ENCODE peak calls at places on chromosomes 2 and 18, in ten cellular contexts. D, B, T, Y, Z, Q, W, H, X and F are unnamed samples.

GRCh38 chr18:43277164-43277600 is at the start of gene SYT4:
- DNase-seq in D (peak), B (peak), T (peak), Y (peak), Z (no peak), Q (no peak), W (peak), H (peak), X (peak), F (peak)

GRCh38 chr2:150100834-150101233 is 386.6 kb downstream of the RND3 start:
- DNase-seq in D (no peak), B (no peak), T (no peak), Y (no peak), Z (no peak), Q (no peak), W (no peak), H (no peak), X (no peak), F (no peak)

GRCh38 chr2:140667203-140667602 is 1463.6 kb downstream of the LRP1B start:
- DNase-seq in D (no peak), B (no peak), T (no peak), Y (no peak), Z (no peak), Q (no peak), W (no peak), H (no peak), X (no peak), F (no peak)

GRCh38 chr18:3207565-3207964 is 12.2 kb downstream of the MYOM1 start:
- DNase-seq in D (no peak), B (no peak), T (no peak), Y (peak), Z (no peak), Q (no peak), W (no peak), H (peak), X (no peak), F (no peak)

GRCh38 chr18:3579701-3580100 is 129.7 kb downstream of the TGIF1 start:
- DNase-seq in D (no peak), B (no peak), T (no peak), Y (peak), Z (no peak), Q (no peak), W (no peak), H (peak), X (no peak), F (no peak)

GRCh38 chr2:46299365-46300263 is 2.4 kb downstream of the EPAS1 start:
- DNase-seq in D (peak), B (peak), T (peak), Y (peak), Z (no peak), Q (peak), W (peak), H (peak), X (peak), F (peak)

GRCh38 chr18:34923911-34924310 is 117.3 kb upstream of the MAPRE2 start:
- DNase-seq in D (no peak), B (no peak), T (no peak), Y (no peak), Z (no peak), Q (no peak), W (no peak), H (no peak), X (no peak), F (no peak)

GRCh38 chr2:19673213-19673791 is 228.5 kb downstream of the TTC32 start:
- DNase-seq in D (no peak), B (no peak), T (no peak), Y (no peak), Z (no peak), Q (no peak), W (no peak), H (peak), X (peak), F (no peak)

GRCh38 chr2:43389581-43390466 is 163.4 kb upstream of the ZFP36L2 start:
- DNase-seq in D (no peak), B (no peak), T (no peak), Y (no peak), Z (no peak), Q (no peak), W (no peak), H (no peak), X (no peak), F (no peak)

GRCh38 chr2:101330253-101330921 is 21.9 kb upstream of the RNF149 start:
- DNase-seq in D (no peak), B (peak), T (no peak), Y (peak), Z (peak), Q (peak), W (peak), H (no peak), X (peak), F (peak)

GRCh38 chr2:227324671-227325055 is 388 bp upstream of the MFF start:
- DNase-seq in D (no peak), B (no peak), T (no peak), Y (no peak), Z (no peak), Q (no peak), W (peak), H (no peak), X (no peak), F (no peak)

GRCh38 chr2:106120432-106120831 is 73.7 kb downstream of the UXS1 start:
- DNase-seq in D (no peak), B (no peak), T (peak), Y (no peak), Z (no peak), Q (no peak), W (peak), H (no peak), X (no peak), F (no peak)

GRCh38 chr18:1455605-1456004 is 550.9 kb downstream of the ADCYAP1 start:
- DNase-seq in D (no peak), B (no peak), T (no peak), Y (no peak), Z (no peak), Q (no peak), W (no peak), H (no peak), X (no peak), F (no peak)

GRCh38 chr2:54899576-54900200 is 150.6 kb downstream of the RTN4 start:
- DNase-seq in D (no peak), B (no peak), T (peak), Y (peak), Z (no peak), Q (no peak), W (peak), H (peak), X (no peak), F (no peak)

GRCh38 chr2:199433204-199433832 is 24.4 kb downstream of the SATB2 start:
- DNase-seq in D (no peak), B (no peak), T (no peak), Y (no peak), Z (no peak), Q (no peak), W (no peak), H (no peak), X (no peak), F (no peak)

GRCh38 chr2:182784777-182785176 is 68.7 kb downstream of the DNAJC10 start:
- DNase-seq in D (no peak), B (no peak), T (no peak), Y (peak), Z (no peak), Q (no peak), W (no peak), H (peak), X (no peak), F (no peak)

GRCh38 chr2:33530614-33531344 is 54.3 kb downstream of the RASGRP3 start:
- DNase-seq in D (no peak), B (no peak), T (no peak), Y (no peak), Z (no peak), Q (no peak), W (no peak), H (no peak), X (no peak), F (no peak)

GRCh38 chr18:73991570-73991969 is 156.1 kb downstream of the FBXO15 start:
- DNase-seq in D (no peak), B (no peak), T (no peak), Y (no peak), Z (no peak), Q (no peak), W (no peak), H (no peak), X (no peak), F (no peak)

GRCh38 chr18:37412757-37413156 is 152.8 kb downstream of the CELF4 start:
- DNase-seq in D (no peak), B (no peak), T (no peak), Y (no peak), Z (no peak), Q (no peak), W (no peak), H (no peak), X (no peak), F (no peak)

GRCh38 chr2:8685697-8686358 is 4.0 kb downstream of the ID2 start:
- DNase-seq in D (peak), B (peak), T (peak), Y (peak), Z (peak), Q (peak), W (peak), H (no peak), X (peak), F (peak)

GRCh38 chr18:7617738-7618422 is 50.8 kb downstream of the PTPRM start:
- DNase-seq in D (no peak), B (peak), T (peak), Y (peak), Z (no peak), Q (no peak), W (peak), H (peak), X (no peak), F (no peak)

GRCh38 chr18:2535419-2535910 is 35.8 kb downstream of the METTL4 start:
- DNase-seq in D (no peak), B (no peak), T (no peak), Y (no peak), Z (no peak), Q (no peak), W (no peak), H (no peak), X (no peak), F (no peak)

GRCh38 chr2:125745514-125745913 is 910.4 kb upstream of the GYPC start:
- DNase-seq in D (peak), B (no peak), T (peak), Y (no peak), Z (no peak), Q (no peak), W (peak), H (peak), X (peak), F (peak)

GRCh38 chr18:54825626-54826344 is 2.5 kb upstream of the RAB27B start:
- DNase-seq in D (no peak), B (no peak), T (no peak), Y (no peak), Z (no peak), Q (no peak), W (no peak), H (no peak), X (no peak), F (no peak)

GRCh38 chr2:88253997-88254396 is 83.9 kb downstream of the THNSL2 start:
- DNase-seq in D (no peak), B (no peak), T (no peak), Y (no peak), Z (no peak), Q (no peak), W (no peak), H (no peak), X (no peak), F (no peak)

DNA sequence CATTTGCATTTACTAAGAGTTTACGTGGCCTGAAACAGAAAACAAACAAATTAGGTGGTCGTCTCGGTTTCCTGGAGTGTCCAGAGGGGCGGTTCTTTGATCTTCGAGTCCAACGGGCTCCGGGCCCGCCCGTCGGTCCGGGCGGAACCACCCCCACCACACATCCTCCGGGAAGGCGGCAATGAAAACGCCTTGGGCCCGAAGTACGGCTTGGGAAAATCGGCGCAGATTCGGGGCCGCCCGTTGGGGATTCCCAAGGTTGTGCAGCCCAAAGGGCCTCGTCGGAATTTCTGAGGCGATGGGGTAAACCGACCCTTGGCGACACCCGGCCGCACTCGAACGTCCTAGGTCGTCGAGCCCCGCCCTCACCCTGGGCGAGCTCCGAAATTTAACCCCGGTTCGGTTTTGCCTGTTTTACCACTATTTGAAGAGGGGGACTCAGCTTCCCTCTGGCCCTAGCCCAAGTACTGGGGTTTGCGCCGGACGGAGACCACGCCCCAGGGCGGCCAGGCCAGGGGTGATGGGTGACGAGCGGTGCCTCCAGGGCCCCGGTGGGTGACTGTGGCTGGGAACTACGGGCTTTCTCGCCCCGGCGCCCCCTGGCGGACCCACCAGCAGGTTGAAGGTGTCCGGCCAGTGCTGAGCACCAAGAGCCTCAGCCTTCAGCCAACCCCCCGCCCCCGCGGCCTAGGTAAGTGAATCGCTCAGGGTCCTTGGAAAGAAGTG is 1.9 kb upstream of the CFAP53 start:
- DNase-seq in D (peak), B (peak), T (peak), Y (no peak), Z (peak), Q (peak), W (peak), H (peak), X (peak), F (peak)
- TF ChIP-seq CTCF in D (peak), B (peak), T (peak), Y (peak), Z (peak), Q (peak), W (peak), H (peak), X (peak), F (peak)

DNA sequence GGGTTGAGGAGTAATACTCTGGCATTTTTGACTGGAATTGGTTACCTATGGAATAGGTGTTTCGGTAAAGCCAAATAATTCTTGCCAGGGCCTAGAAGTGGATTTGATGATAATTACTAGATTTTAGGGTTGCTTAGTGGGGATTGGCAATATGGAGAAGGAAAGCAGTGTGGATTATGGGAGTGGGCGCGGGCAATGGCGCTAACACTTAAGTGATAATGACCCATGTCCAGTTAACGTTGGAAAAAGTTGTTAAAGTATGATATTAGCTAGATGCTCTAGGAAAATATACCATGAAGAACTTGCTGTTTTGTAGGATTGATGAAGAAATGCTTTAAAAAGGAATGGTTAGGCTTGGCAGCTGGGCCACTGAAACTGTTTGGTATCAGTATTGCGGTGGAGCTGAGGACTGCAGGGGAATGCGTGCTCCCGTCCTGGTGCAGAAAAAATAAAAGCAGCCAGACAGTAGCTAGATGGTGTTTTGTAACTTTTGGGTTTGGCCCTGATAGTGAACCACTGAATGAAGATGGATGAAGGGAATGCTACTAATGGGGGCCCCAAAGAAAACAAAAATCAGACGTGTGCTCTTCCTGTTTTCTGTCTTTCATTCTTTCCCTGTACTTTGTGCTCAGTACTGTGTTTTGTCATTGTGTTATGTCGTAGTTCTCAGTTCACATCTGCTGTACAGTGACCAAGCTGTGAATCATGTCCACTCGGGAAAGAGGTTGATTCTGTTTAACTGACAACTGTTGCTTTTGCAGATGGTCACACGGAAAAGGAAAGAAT is 937 bp downstream of the INSIG2 start:
- DNase-seq in D (no peak), B (no peak), T (peak), Y (peak), Z (no peak), Q (no peak), W (peak), H (peak), X (peak), F (peak)
- TF ChIP-seq CTCF in D (no peak), B (peak), T (no peak), Y (peak), Z (no peak), Q (no peak), W (no peak), H (peak), X (peak), F (no peak)

GRCh38 chr18:63676526-63676925 is 14.8 kb upstream of the SERPINB3 start:
- DNase-seq in D (peak), B (no peak), T (no peak), Y (peak), Z (no peak), Q (no peak), W (no peak), H (peak), X (peak), F (peak)
- TF ChIP-seq CTCF in D (peak), B (no peak), T (no peak), Y (peak), Z (no peak), Q (no peak), W (peak), H (peak), X (peak), F (peak)

DNA sequence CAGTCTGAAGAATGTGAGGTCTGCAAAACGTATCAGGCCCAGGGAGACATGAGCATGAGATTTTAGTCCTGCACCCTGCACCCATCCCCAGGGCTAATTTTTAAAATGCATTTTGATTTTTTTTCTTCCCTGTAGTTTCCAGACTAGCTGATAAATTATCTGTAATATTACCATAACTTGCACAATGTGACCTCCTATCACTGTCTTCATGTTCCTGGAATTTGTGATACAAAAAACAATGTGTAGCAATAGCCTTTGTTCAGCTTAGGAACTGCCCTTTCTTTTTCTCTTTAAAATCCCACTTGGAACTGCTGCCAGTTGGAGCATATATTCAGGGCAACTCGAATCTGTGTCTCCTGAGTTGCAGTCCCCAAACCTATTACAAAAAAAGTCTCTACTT is 222.8 kb upstream of the HS6ST1 start:
- DNase-seq in D (no peak), B (no peak), T (peak), Y (no peak), Z (no peak), Q (no peak), W (no peak), H (no peak), X (no peak), F (no peak)
- TF ChIP-seq CTCF in D (no peak), B (no peak), T (no peak), Y (no peak), Z (no peak), Q (no peak), W (no peak), H (no peak), X (no peak), F (no peak)

DNA sequence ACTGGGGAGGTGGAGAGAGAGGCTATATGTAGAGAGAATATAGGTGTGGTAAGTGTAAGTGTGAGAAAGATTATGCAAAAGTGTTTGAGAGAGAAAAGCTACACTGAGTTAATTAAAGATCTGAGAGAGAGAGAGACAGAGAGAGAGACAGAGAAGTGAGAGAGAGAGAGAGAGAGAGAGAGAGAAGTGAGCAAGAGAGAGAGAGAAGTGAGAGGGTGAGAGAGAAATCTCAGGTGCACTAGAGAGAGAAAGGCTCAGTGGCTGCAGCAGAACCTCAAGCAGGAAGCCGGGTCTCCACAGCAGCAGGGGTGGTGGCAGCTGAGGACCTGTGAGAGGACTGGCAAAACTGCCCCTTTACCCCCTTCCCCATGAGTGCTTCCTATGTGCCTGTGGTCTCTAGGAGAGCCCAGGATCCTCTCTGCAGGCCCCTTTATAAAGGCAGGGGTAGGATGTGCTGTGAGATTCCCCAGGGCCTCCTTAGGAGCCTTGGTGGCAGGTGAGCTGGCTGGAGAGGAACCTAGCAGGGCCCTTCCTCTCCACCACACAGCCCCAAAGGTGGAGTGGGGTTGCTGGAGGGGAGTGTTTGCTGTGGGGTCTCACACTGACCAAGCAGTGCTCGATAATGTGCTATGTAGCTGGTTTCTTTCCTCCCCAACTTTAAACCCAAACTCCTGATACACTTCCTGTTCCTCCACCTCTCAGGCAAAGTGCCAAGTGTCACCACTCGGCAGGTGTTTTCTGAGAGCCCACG is 52.6 kb downstream of the SLC4A5 start:
- DNase-seq in D (no peak), B (peak), T (no peak), Y (no peak), Z (peak), Q (no peak), W (no peak), H (no peak), X (no peak), F (no peak)
- TF ChIP-seq CTCF in D (no peak), B (no peak), T (no peak), Y (no peak), Z (no peak), Q (no peak), W (no peak), H (no peak), X (no peak), F (no peak)